ENCODE peak calls at places on chromosomes 5 and 9, in four cellular contexts. P is heart right ventricle, F is lung, Y is cardiac fibroblast. S is an unnamed sample.

GRCh38 chr5:54135042-54135441 is 175.3 kb downstream of the ARL15 start:
- DNase-seq in P (no peak), F (no peak), Y (peak; percentile 47), S (no peak)

GRCh38 chr5:172182291-172182690 is 5.7 kb downstream of the STK10 start:
- DNase-seq in P (no peak), F (no peak), Y (no peak), S (no peak)

GRCh38 chr9:93118863-93119702 is 15.0 kb downstream of the NINJ1 start:
- DNase-seq in P (no peak), F (no peak), Y (no peak), S (peak; percentile 42)

GRCh38 chr5:110956913-110957813 is 114.3 kb upstream of the TSLP start:
- DNase-seq in P (no peak), F (no peak), Y (no peak), S (no peak)

GRCh38 chr9:3868012-3868411 is 342.2 kb upstream of the RFX3 start:
- DNase-seq in P (no peak), F (no peak), Y (no peak), S (no peak)

GRCh38 chr9:109499631-109500120 is 1.6 kb upstream of the PTPN3 start:
- DNase-seq in P (peak; percentile 58), F (peak; percentile 68), Y (peak; percentile 35), S (no peak)

GRCh38 chr9:16031971-16032370 is 479.1 kb downstream of the CCDC171 start:
- DNase-seq in P (no peak), F (no peak), Y (peak; percentile 20), S (no peak)

GRCh38 chr9:84794981-84795637 is 125.6 kb downstream of the NTRK2 start:
- DNase-seq in P (no peak), F (no peak), Y (no peak), S (no peak)

GRCh38 chr5:150789943-150790611 is 11.5 kb downstream of the SMIM3 start:
- DNase-seq in P (peak; percentile 46), F (peak; percentile 42), Y (peak; percentile 95), S (peak; percentile 30)

GRCh38 chr5:83608122-83608521 is 112.5 kb downstream of the HAPLN1 start:
- DNase-seq in P (peak; percentile 14), F (no peak), Y (peak; percentile 72), S (no peak)

GRCh38 chr5:55176176-55176818 is 3.3 kb upstream of the CDC20B start:
- DNase-seq in P (no peak), F (no peak), Y (no peak), S (peak; percentile 10)

GRCh38 chr9:14006586-14007198 is 307.2 kb downstream of the NFIB start:
- DNase-seq in P (no peak), F (no peak), Y (no peak), S (no peak)

DNA sequence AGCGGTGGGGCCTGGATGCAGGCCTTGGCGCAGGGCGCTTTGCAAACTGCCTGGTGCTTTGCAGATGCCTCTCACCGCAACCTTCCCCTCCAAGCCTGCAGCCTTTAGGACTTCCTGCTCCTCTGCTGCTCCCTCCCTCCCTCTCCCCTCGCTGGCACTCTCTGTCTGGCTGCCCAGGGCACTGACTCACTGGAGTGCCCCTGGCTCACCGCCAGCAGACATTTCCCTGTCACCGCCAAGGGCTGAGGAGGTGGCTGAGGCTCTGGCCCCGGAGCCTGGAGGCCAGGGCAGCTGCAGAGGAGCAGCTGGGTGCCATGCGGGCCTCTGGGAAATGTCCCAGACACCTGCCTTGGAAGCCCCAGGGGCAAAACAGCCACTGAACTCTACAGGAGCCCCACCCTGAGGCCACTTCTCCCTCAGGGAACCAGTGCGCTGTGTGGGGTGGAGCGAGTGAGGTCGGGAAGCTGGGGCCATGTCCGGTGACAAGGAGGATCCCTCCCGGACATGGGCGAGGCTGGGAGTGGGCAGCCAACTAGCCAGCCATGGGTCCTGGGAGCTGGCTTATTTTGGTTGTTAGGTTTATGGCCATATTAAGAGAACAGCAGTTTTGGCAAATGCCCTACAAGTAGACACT is 53.4 kb downstream of the TENT4A start:
- DNase-seq in P (peak; percentile 86), F (peak; percentile 94), Y (peak; percentile 68), S (no peak)
- TF ChIP-seq CTCF in P (no peak), F (no peak), Y (no peak), S (no peak)

DNA sequence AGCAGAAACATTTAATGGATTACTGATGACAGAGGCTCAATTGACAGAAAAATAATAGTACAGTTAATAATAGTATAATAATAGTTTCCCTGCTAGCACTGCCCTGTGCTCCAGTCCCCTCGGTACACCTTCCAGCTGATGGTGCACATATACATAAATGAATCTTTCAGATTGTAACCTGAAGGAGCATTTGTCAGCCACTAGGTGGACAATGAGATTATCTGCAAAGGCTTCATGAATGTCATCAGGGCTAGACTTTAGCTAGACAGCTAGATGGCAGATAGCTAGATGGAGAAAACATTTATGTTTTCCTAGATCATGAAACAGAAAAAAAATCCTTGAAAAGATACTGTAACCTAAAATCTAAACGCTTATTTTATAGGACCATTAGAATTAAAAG is 304.4 kb upstream of the SMC2 start:
- DNase-seq in P (no peak), F (no peak), Y (peak; percentile 5), S (no peak)
- TF ChIP-seq CTCF in P (no peak), F (no peak), Y (peak; percentile 47), S (no peak)

GRCh38 chr9:130171226-130172148 is 717 bp upstream of the NCS1 start:
- DNase-seq in P (no peak), F (no peak), Y (no peak), S (no peak)

GRCh38 chr9:130172161-130172857 is at the start of gene NCS1:
- DNase-seq in P (peak; percentile 64), F (peak; percentile 65), Y (peak; percentile 76), S (peak; percentile 74)

GRCh38 chr9:130166399-130166798 is 5.8 kb upstream of the NCS1 start:
- DNase-seq in P (no peak), F (no peak), Y (no peak), S (no peak)

GRCh38 chr9:130165579-130165978 is 6.6 kb upstream of the NCS1 start:
- DNase-seq in P (no peak), F (no peak), Y (no peak), S (no peak)

DNA sequence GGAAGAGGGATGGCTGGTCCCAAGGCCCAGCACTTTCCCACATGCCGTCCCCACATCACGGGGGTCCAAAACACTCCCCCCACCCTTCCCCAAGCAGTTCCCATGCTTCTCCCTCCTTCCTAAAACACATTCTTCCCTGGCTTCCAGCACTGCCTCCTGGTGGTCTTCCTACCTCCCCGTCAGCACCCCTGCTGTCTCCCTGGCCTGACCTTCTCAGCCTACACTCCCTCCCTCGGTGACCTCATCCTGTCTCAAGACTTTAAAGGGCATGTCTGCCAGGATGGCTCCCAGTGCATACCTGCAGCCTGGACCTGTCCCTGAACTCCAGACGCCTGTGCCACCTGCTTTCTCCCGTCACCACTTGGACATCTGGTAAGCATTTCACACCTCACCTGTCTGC is 4.3 kb upstream of the NCS1 start:
- DNase-seq in P (no peak), F (no peak), Y (no peak), S (no peak)
- TF ChIP-seq CTCF in P (no peak), F (no peak), Y (no peak), S (no peak)

GRCh38 chr5:8685704-8686103 is 816.8 kb downstream of the MTRR start:
- DNase-seq in P (no peak), F (no peak), Y (no peak), S (no peak)
- TF ChIP-seq CTCF in P (no peak), F (no peak), Y (no peak), S (no peak)

GRCh38 chr5:78367318-78367991 is 7.0 kb downstream of the SCAMP1 start:
- DNase-seq in P (no peak), F (no peak), Y (no peak), S (no peak)
- TF ChIP-seq CTCF in P (no peak), F (no peak), Y (no peak), S (no peak)

S was measured in ovary.